ENCODE peak calls at places on chromosomes 1 and 21, in ten cellular contexts. Y is heart left ventricle; B is right cardiac atrium; O is CD8-positive, alpha-beta memory T cell; N is body of pancreas; J is NT2/D1; M is stomach; R is keratinocyte; F is right atrium auricular region; S is iPS DF 6.9. G is an unnamed sample.

GRCh38 chr1:64309468-64309867 is 106.0 kb downstream of the UBE2U start:
- DNase-seq in O (no peak), S (no peak), J (no peak), B (no peak), N (no peak), F (no peak), R (no peak), Y (no peak), M (no peak), G (no peak)

GRCh38 chr1:12057382-12057781 is 5.7 kb upstream of the TNFRSF8 start:
- DNase-seq in O (no peak), J (no peak), R (no peak), Y (no peak), B (no peak), S (no peak), M (no peak), F (no peak), N (no peak), G (no peak)

GRCh38 chr1:91201174-91201573 is 179.3 kb upstream of the ZNF644 start:
- DNase-seq in N (no peak), J (no peak), F (no peak), B (no peak), O (no peak), Y (no peak), S (no peak), R (no peak), M (no peak), G (no peak)

GRCh38 chr21:38831526-38832467 is 26.1 kb downstream of the ETS2 start:
- DNase-seq in Y (peak; percentile 58), F (peak; percentile 95), J (no peak), M (peak; percentile 68), R (no peak), N (peak; percentile 56), O (peak; percentile 20), B (peak; percentile 66), S (no peak), G (no peak)

GRCh38 chr1:215160351-215160750 is 77.8 kb downstream of the KCNK2 start:
- DNase-seq in R (no peak), S (no peak), J (no peak), Y (no peak), F (no peak), M (no peak), O (no peak), N (no peak), B (no peak), G (no peak)

GRCh38 chr21:34196996-34197395 is 123.6 kb downstream of the MRPS6 start:
- DNase-seq in S (no peak), Y (no peak), R (no peak), O (no peak), B (no peak), J (no peak), N (no peak), F (no peak), M (no peak), G (no peak)

GRCh38 chr1:18539171-18539570 is 58.4 kb downstream of the KLHDC7A start:
- DNase-seq in R (no peak), Y (no peak), M (peak; percentile 81), F (peak; percentile 21), O (no peak), B (no peak), S (no peak), N (peak; percentile 11), J (no peak), G (no peak)

GRCh38 chr21:34166468-34166867 is 93.1 kb downstream of the MRPS6 start:
- DNase-seq in B (no peak), R (no peak), F (no peak), N (no peak), J (no peak), S (no peak), Y (no peak), O (no peak), M (no peak), G (no peak)

DNA sequence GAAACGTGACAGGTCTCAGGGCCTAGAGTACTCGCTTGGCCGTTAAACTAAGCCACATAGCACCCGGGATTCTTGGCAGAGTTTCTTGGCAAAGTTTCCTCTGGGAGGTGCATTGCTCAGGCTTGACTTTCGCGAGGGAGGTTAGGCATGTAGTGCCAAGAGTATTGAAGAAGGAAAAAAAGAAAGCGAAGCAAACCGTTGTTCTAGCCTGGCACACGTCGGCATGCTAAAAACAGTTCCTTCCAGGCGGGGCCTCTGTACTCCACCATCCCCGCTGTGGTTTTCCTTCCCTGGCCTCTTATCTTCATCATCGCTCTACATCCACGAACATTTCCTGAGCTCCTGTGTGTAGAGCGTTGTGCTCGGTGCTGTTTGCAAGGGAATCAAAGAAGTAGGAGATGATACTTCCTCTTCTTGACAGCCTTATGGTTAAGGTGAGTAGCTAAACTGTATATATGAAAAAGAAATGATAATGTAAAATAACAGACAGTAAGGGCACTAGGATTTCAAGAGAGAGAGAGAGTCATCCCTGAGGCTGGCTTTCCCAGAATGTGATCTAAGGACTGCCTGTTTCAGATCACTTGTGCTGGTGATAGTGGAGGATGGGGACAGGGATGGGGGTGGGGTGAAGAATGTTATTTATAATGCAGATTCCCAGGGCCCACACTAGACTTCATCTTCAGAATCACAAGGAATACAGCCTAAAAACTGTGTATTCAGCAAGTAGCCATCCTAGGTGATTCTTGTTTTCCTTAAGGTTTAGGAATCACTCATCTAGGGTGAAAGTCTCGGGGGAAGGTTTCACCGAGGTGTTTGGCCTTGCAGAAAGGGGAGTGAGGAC is 18.9 kb downstream of the RNF220 start:
- DNase-seq in B (peak; percentile 65), F (peak; percentile 65), N (peak; percentile 74), S (no peak), Y (peak; percentile 63), R (peak; percentile 17), O (no peak), J (no peak), M (peak; percentile 87), G (no peak)
- H3K4me1 ChIP-seq in B (no peaks in the 10 kb centered on the region), F (no peaks in the 10 kb centered on the region), N (peaks cover 11% of the 10 kb centered on the region), S (peaks cover 4% of the 10 kb centered on the region), Y (peaks cover 22% of the 10 kb centered on the region), R (peaks cover 24% of the 10 kb centered on the region), O (no peaks in the 10 kb centered on the region), J (peaks cover 5% of the 10 kb centered on the region), M (peaks cover 11% of the 10 kb centered on the region), G (peaks cover 19% of the 10 kb centered on the region)

DNA sequence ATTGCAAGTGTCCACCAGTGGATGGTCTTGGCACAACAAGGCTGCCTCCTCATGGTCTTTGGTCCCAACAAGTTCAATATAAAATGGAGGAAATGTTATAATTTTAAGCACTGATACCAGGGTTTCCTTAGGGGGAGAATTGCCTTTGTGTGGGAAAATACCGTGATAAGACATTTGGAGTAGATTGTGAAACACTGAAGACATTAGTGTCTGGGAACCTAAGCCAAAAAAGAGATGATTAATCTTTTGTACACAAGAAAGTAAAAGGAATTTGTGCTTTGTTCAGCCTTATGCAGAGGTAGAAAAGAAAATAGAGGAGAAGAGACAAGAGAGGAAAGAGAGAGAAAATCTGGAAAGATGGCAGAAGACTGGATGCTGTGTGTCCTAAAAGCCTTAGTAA is 36.1 kb downstream of the ST6GALNAC3 start:
- DNase-seq in N (no peak), S (no peak), J (no peak), F (no peak), R (no peak), M (no peak), Y (no peak), O (no peak), B (no peak), G (no peak)
- H3K4me1 ChIP-seq in N (no peaks in the 10 kb centered on the region), S (no peaks in the 10 kb centered on the region), J (no peaks in the 10 kb centered on the region), F (no peaks in the 10 kb centered on the region), R (no peaks in the 10 kb centered on the region), M (no peaks in the 10 kb centered on the region), Y (no peaks in the 10 kb centered on the region), O (no peaks in the 10 kb centered on the region), B (no peaks in the 10 kb centered on the region), G (no peaks in the 10 kb centered on the region)

GRCh38 chr21:17550671-17551308 is 37.9 kb downstream of the CXADR start:
- DNase-seq in N (no peak), F (no peak), J (no peak), S (no peak), M (no peak), R (no peak), O (no peak), B (no peak), Y (no peak), G (no peak)

GRCh38 chr21:17552410-17552809 is 39.6 kb downstream of the CXADR start:
- DNase-seq in R (no peak), M (no peak), N (no peak), F (no peak), Y (no peak), S (no peak), O (no peak), B (no peak), J (no peak), G (no peak)

GRCh38 chr21:17554120-17554519 is 41.3 kb downstream of the CXADR start:
- DNase-seq in R (no peak), N (no peak), Y (no peak), B (no peak), O (no peak), S (no peak), F (no peak), M (no peak), J (no peak), G (no peak)

GRCh38 chr21:17560377-17560776 is 47.5 kb downstream of the CXADR start:
- DNase-seq in N (no peak), J (no peak), F (no peak), Y (no peak), B (no peak), M (no peak), O (no peak), R (no peak), S (no peak), G (no peak)

DNA sequence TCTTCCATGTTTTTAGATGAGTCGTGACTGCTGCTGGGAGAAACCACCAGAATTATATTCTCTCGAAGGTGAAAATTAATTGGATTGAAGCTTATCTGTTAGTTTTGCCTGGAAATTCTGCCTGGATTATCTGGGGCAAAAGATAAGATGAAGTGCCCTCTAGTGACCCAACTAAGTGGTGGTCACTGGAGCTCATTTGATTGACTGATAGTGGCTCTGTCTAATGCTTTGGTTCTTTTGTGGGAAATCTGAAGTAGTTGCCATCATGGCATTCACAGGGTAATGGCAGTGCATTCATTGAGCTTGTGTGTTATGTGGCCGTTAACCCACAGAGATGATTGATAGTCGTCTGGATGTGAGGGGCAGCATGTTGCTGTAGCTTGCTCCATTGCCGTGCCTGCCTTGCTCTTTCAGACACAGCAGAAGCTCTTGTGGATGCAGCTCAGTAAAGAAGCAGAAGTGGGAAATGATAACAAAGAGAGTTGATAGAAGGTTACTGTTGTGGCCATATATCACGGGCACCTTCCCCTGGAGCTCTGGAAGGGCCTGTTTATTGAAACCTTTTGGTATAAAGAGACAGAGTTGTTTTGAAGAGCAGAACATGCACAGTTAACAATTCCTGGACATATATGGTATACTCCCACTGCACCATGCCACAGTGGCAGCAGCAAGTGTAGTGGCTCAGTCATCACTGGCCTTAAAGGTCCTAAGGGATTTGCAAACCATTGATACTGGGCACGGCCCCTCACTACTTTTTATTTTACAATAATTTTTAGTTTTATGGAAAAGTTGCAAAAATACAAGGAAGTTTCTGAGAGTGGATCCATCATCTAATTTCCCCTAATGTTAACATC is 42.0 kb downstream of the CXADR start:
- DNase-seq in N (no peak), M (no peak), J (no peak), R (no peak), Y (no peak), B (peak; percentile 38), F (no peak), O (no peak), S (no peak), G (no peak)
- H3K4me1 ChIP-seq in N (peaks cover 6% of the 10 kb centered on the region), M (peaks cover 5% of the 10 kb centered on the region), J (no peaks in the 10 kb centered on the region), R (no peaks in the 10 kb centered on the region), Y (no peaks in the 10 kb centered on the region), B (no peaks in the 10 kb centered on the region), F (no peaks in the 10 kb centered on the region), O (no peaks in the 10 kb centered on the region), S (no peaks in the 10 kb centered on the region), G (no peaks in the 10 kb centered on the region)

GRCh38 chr1:221712776-221713431 is 29.0 kb downstream of the DUSP10 start:
- DNase-seq in N (no peak), S (no peak), F (no peak), J (no peak), M (peak; percentile 45), Y (no peak), B (no peak), R (no peak), O (peak; percentile 83), G (no peak)

GRCh38 chr1:221714227-221715116 is 27.4 kb downstream of the DUSP10 start:
- DNase-seq in R (no peak), S (no peak), M (no peak), O (no peak), J (no peak), B (no peak), F (no peak), N (no peak), Y (no peak), G (peak; percentile 10)

GRCh38 chr1:221711156-221711577 is 30.7 kb downstream of the DUSP10 start:
- DNase-seq in R (no peak), J (no peak), B (no peak), Y (no peak), F (no peak), O (no peak), N (no peak), M (no peak), S (no peak), G (no peak)

GRCh38 chr1:221711642-221712041 is 30.2 kb downstream of the DUSP10 start:
- DNase-seq in N (no peak), M (no peak), F (no peak), R (no peak), J (no peak), O (no peak), B (no peak), S (no peak), Y (no peak), G (no peak)

DNA sequence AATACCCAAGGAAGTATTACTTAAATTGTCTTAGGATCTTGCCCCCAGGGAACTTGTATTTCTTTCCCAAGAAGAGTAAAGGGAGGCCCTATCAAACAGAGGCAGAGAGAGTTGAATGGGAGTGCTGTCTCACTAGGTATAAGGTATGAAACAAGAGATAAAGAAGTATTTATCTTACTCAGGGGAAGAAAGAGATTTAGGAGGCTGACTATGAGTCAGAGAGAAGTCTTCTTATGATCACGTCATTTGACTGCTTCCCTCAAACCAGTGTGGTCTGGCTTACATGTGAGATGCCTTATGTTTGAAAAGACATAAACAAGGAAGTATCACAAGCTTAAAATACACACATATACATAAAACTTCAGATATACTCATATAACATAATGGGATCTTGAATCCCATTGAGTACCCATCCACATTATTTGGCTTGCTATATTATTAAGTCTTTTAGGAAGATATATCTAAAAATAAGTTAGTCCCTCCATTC is 29.6 kb downstream of the DUSP10 start:
- DNase-seq in J (no peak), S (no peak), M (no peak), R (peak; percentile 33), Y (no peak), O (peak; percentile 73), B (no peak), N (no peak), F (no peak), G (no peak)
- H3K4me1 ChIP-seq in J (peaks cover 11% of the 10 kb centered on the region), S (peaks cover 10% of the 10 kb centered on the region), M (peaks cover 9% of the 10 kb centered on the region), R (peaks cover 5% of the 10 kb centered on the region), Y (peaks cover 7% of the 10 kb centered on the region), O (peaks cover 64% of the 10 kb centered on the region), B (peaks cover 6% of the 10 kb centered on the region), N (peaks cover 87% of the 10 kb centered on the region), F (no peaks in the 10 kb centered on the region), G (peaks cover 26% of the 10 kb centered on the region)

G was measured in HAP-1.